ENCODE peak calls at places on chromosome 7, in six cellular contexts. H, J, T, S, M and U are unnamed samples.

GRCh38 chr7:69657331-69657730 is 59.1 kb downstream of the AUTS2 start:
- DNase-seq in T (no peak), J (no peak), S (no peak), M (no peak), H (no peak), U (no peak)

GRCh38 chr7:73622909-73623797 is 1.2 kb downstream of the MLXIPL start:
- DNase-seq in M (no peak), S (no peak), H (peak), T (no peak), J (no peak), U (no peak)

GRCh38 chr7:85564861-85565630 is 378.2 kb upstream of the SEMA3D start:
- DNase-seq in J (no peak), T (peak), S (no peak), H (no peak), M (no peak), U (no peak)

GRCh38 chr7:135147341-135147898 is 452 bp upstream of the TMEM140 start:
- DNase-seq in J (no peak), H (no peak), S (no peak), T (peak), M (no peak), U (no peak)

GRCh38 chr7:80312139-80312661 is 177.6 kb downstream of the GNAI1 start:
- DNase-seq in S (no peak), T (peak), M (no peak), J (peak), H (no peak), U (peak)

GRCh38 chr7:158847451-158847866 is 8.9 kb upstream of the DYNC2I1 start:
- DNase-seq in H (peak), S (no peak), J (no peak), M (no peak), T (no peak), U (no peak)

GRCh38 chr7:86999737-87000136 is 59.7 kb downstream of the ELAPOR2 start:
- DNase-seq in S (no peak), T (no peak), H (no peak), J (no peak), M (no peak), U (no peak)

GRCh38 chr7:20307119-20307518 is 23.6 kb upstream of the ITGB8 start:
- DNase-seq in J (peak), S (no peak), M (no peak), H (no peak), T (peak), U (no peak)

GRCh38 chr7:108322899-108323298 is 133.3 kb downstream of the NRCAM start:
- DNase-seq in J (no peak), M (no peak), H (no peak), S (no peak), T (no peak), U (no peak)

GRCh38 chr7:18221377-18222290 is 194.0 kb upstream of the PRPS1L1 start:
- DNase-seq in S (no peak), M (no peak), H (no peak), T (peak), J (no peak), U (peak)

GRCh38 chr7:124058515-124058914 is 25.6 kb upstream of the TMEM229A start:
- DNase-seq in T (no peak), H (no peak), M (no peak), J (no peak), S (no peak), U (no peak)

GRCh38 chr7:135508853-135509588 is 881 bp downstream of the CNOT4 start:
- DNase-seq in T (peak), H (no peak), J (peak), S (no peak), M (no peak), U (no peak)

GRCh38 chr7:27430115-27430514 is 187.5 kb downstream of the EVX1 start:
- DNase-seq in H (no peak), T (no peak), M (no peak), J (no peak), S (no peak), U (no peak)

GRCh38 chr7:27697861-27698430 is 35.3 kb upstream of the HIBADH start:
- DNase-seq in J (peak), T (peak), H (peak), S (peak), M (no peak), U (no peak)

GRCh38 chr7:11194492-11194891 is 220.8 kb downstream of the PHF14 start:
- DNase-seq in J (no peak), H (no peak), T (no peak), M (no peak), S (no peak), U (no peak)

GRCh38 chr7:26642416-26642815 is 222.0 kb downstream of the SKAP2 start:
- DNase-seq in M (no peak), J (no peak), T (no peak), S (no peak), H (no peak), U (no peak)

GRCh38 chr7:36863901-36864701 is 139.8 kb upstream of the AOAH start:
- DNase-seq in T (no peak), M (no peak), S (no peak), J (no peak), H (no peak), U (no peak)

GRCh38 chr7:74337926-74338325 is 48.7 kb downstream of the CLIP2 start:
- DNase-seq in J (no peak), S (no peak), M (no peak), H (no peak), T (no peak), U (no peak)

DNA sequence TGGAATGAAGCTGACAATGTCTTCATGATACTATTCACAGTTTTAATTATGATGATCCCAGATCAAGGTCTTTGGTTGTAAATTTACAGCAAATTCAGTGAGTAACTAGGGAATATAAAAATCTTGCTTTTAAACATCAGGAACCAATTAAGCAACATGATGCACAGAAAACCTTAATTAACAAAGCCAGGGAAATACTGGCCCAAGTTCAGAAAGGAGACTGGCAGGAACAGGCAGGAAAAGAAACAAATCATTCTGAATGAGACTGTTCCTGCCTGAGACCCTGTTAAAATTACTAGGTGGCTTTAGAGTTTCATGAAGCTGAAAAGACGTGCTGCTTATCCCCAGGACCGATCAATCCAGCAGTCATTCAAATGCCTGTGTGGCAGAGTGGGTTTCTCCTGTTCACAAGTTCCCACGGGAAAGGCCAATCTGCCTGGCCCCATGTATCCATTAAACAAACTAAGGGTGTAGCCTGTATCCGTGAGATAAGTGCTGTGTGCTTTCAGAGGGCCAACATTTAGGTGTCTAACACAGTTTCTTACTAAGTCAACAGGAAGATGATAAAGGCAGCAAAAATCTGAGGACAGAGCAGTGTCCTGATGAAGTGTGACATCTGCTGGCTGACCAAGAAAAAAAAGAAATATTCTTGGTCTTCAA is 34.4 kb downstream of the PUS7 start:
- DNase-seq in S (no peak), J (peak), H (no peak), M (peak), T (peak), U (peak)
- TF ChIP-seq CTCF in S (peak), J (peak), H (no peak), M (peak), T (peak), U (peak)

DNA sequence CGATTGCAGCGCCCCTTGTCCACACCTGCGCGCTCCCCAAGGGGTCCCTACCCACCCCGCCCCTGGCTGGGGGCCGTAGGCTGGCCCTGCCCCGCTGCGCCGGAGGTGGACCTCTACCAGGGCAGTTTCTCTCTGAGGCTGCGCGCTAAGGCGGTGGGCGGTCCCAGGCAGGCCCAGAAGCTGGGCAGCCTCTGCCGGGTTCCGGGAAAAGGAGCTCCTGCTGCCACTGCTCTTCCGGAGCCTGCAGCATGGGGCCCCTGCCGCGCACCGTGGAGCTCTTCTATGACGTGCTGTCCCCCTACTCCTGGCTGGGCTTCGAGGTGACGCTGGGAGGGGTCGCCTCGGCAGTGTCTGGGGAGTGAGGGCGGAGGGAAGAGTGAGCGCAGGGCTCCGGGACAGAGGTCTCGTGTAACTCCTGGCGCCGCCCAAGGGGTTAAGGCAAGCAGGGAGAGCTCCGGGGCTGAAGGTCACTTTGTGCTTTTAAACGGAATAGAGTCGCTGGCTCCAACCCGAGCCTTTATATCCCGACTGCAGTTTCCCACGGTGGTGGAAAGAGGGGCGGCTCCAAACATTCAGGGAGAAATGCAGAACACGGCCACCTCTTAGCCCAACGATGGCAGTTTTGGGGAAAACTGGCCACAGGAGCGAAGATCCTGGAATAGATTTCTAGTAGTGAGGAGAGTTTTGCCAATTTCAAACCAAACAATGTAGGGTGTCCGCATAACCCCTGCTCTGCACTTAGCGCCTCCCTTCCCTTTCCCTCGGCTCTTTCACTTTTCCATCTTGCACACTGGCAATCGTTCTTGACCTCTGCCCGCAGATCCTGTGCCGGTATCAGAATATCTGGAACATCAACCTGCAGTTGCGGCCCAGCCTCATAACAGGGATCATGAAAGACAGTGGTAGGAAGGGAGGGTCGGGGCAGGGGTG is at the start of gene GSTK1:
- DNase-seq in H (peak), J (peak), T (peak), M (no peak), S (peak), U (no peak)
- TF ChIP-seq CTCF in H (no peak), J (no peak), T (no peak), M (no peak), S (no peak), U (no peak)

GRCh38 chr7:112669306-112669705 is 120.9 kb downstream of the TMEM168 start:
- DNase-seq in T (no peak), S (no peak), M (no peak), J (peak), H (no peak), U (no peak)

GRCh38 chr7:112668561-112668960 is 121.6 kb downstream of the TMEM168 start:
- DNase-seq in S (no peak), M (no peak), T (no peak), J (no peak), H (no peak), U (no peak)

DNA sequence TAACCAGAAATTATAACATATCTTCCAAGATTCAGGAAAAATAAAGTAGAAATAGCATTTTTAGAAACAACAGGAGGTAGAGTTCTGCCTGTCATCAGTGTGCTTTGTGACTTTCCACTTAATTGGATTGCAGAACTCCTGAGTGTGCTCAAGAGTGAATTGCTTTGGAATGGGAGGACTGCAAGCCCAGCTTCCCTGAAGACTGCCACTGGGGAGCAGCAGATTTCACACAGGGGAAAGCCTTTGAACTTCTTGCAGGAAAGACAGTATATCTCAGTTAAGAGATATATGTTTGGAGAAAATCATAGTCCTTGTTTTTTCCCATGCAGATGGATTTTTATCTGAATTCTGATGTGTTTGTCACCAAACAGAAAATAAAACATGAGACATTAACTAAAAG is 124.5 kb downstream of the TMEM168 start:
- DNase-seq in T (peak), H (no peak), S (no peak), M (no peak), J (peak), U (no peak)
- TF ChIP-seq CTCF in T (no peak), H (no peak), S (no peak), M (peak), J (peak), U (no peak)

GRCh38 chr7:2193575-2194305 is 39.0 kb downstream of the MAD1L1 start:
- DNase-seq in S (no peak), H (no peak), J (no peak), M (no peak), T (no peak), U (no peak)

GRCh38 chr7:2193120-2193519 is 39.6 kb downstream of the MAD1L1 start:
- DNase-seq in S (no peak), M (no peak), T (no peak), H (no peak), J (no peak), U (no peak)

GRCh38 chr7:2195403-2196246 is 37.1 kb downstream of the MAD1L1 start:
- DNase-seq in T (no peak), H (no peak), J (no peak), M (no peak), S (no peak), U (no peak)

GRCh38 chr7:2190531-2190930 is 42.2 kb downstream of the MAD1L1 start:
- DNase-seq in S (no peak), T (peak), M (no peak), J (no peak), H (no peak), U (no peak)

GRCh38 chr7:2191026-2191425 is 41.7 kb downstream of the MAD1L1 start:
- DNase-seq in T (no peak), H (no peak), M (no peak), S (no peak), J (no peak), U (no peak)
- TF ChIP-seq CTCF in T (no peak), H (no peak), M (no peak), S (no peak), J (no peak), U (no peak)

DNA sequence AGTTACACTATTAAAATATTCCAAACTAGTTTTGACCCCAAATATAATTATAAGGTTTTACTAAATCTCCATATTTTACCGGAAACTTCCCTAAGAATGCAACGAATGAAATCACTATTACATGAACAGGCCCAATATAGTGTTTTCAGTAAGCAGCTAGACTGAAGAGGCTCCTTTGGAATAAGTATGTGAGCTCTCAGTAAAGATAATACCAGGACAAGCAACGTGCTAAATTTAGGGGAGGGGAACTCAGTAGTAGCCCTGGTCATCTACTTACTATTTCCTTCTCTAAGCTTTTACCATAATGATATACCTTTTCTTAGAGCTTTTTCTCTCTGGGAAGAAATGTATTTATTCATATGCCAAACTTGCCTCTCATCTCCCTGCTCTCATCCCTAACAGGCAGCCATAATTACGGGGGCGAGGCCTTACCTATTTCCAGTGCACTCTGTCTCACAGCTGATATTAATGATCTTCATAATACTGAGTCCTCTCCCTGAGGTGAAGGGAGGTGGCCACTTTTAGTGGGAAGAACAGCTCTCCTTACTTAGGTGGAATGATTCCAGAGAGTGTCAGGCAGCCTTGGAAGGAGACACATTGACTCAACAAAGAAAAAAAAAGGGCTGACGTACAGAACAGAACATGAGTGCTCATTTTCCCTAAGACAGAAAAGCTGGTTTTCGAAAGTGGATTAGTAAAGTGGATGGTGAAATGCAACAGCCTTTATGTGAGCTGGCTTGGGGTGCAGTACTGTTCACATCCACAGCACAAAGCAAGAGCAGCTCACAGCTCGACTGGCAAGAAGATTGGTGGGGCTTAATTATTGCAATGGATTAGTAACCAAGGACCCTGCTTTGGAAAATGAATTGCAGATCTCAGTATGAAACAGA is 165.4 kb downstream of the GLI3 start:
- DNase-seq in J (peak), T (peak), M (peak), S (no peak), H (no peak), U (no peak)
- TF ChIP-seq CTCF in J (peak), T (no peak), M (peak), S (no peak), H (peak), U (no peak)

DNA sequence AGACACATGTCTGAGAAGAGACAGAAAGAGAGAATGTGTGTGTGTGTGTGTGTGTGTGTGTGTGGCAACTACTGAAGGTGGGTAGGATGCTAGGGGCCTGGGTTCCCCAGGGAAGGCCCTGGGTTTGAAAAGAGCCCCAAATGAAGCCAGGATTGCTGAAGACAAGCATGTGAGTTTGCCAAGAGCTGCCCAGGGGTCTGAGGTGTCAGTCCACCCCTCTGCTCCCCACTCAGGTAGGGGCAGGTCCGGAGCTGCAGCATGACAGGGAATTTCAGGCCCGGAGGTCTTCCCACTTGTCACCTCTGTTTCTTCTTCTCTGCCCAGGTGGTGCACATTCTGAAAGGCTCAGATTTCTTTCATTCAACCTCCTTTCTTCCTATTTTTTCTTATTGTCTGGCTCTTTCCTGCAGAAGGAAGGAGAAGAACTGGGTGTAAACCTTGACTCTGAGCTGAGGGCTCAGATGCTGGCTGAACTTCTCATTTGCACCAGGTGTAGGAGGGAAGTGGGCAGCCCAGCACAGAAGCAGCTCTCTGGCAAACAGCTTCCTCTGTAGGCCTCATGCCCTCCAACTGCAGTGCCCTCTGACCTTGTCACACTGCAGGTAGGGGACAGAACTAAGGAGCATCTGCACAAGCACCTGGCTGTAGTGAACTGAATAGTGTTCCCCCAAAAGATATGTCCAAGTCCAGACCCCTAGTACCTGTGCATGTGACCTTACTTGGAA is 79.6 kb upstream of the LRRC4 start:
- DNase-seq in S (no peak), H (peak), M (no peak), T (no peak), J (no peak), U (no peak)
- TF ChIP-seq CTCF in S (no peak), H (no peak), M (no peak), T (no peak), J (no peak), U (no peak)

GRCh38 chr7:44490351-44491200 is at the start of gene NUDCD3:
- DNase-seq in S (peak), J (peak), M (no peak), T (peak), H (peak), U (no peak)
- TF ChIP-seq CTCF in S (peak), J (peak), M (peak), T (peak), H (no peak), U (peak)